ENCODE peak calls at places on chromosomes 1 and 21, in four cellular contexts. C is effector memory CD4-positive, alpha-beta T cell; A is kidney; S is T47D. I is an unnamed sample.

GRCh38 chr1:67685558-67686271 is 714 bp downstream of the GADD45A start:
- DNase-seq in C (peak), A (peak), S (no peak), I (peak)

GRCh38 chr1:151309851-151310323 is 17.3 kb downstream of the PI4KB start:
- DNase-seq in C (no peak), A (no peak), S (no peak), I (peak)

GRCh38 chr1:50644447-50645105 is 221.3 kb upstream of the DMRTA2 start:
- DNase-seq in C (no peak), A (no peak), S (peak), I (peak)

GRCh38 chr21:32544697-32545096 is 40.6 kb downstream of the TCP10L start:
- DNase-seq in C (no peak), A (no peak), S (no peak), I (no peak)

GRCh38 chr21:38804617-38805281 is 980 bp upstream of the ETS2 start:
- DNase-seq in C (no peak), A (peak), S (peak), I (peak)

GRCh38 chr21:42269382-42269781 is 45.8 kb downstream of the TFF3 start:
- DNase-seq in C (no peak), A (no peak), S (no peak), I (no peak)

GRCh38 chr1:203629509-203630082 is 3.0 kb downstream of the ATP2B4 start:
- DNase-seq in C (peak), A (peak), S (no peak), I (peak)

GRCh38 chr21:45427331-45428271 is 22.6 kb downstream of the COL18A1 start:
- DNase-seq in C (no peak), A (peak), S (no peak), I (peak)

GRCh38 chr1:19385869-19386591 is 73.9 kb downstream of the SLC66A1 start:
- DNase-seq in C (no peak), A (peak), S (peak), I (peak)

GRCh38 chr1:212247179-212247721 is 38.0 kb upstream of the PPP2R5A start:
- DNase-seq in C (no peak), A (no peak), S (no peak), I (peak)

GRCh38 chr1:209567788-209568187 is 15.7 kb upstream of the CAMK1G start:
- DNase-seq in C (no peak), A (no peak), S (no peak), I (peak)

GRCh38 chr21:41023936-41024335 is 144.0 kb upstream of the BACE2 start:
- DNase-seq in C (no peak), A (no peak), S (no peak), I (no peak)

GRCh38 chr1:44031900-44032817 is 897 bp upstream of the SLC6A9 start:
- DNase-seq in C (no peak), A (no peak), S (no peak), I (no peak)

GRCh38 chr1:21668232-21669032 is 725 bp downstream of the RAP1GAP start:
- DNase-seq in C (no peak), A (no peak), S (no peak), I (no peak)

GRCh38 chr21:30072496-30072895 is 94.1 kb downstream of the CLDN17 start:
- DNase-seq in C (no peak), A (no peak), S (peak), I (no peak)